ENCODE peak calls at places on chromosomes 2 and 18, in seven cellular contexts. One of them, this sample, is unnamed.
A peak's percentile ranks its signal among the peaks of the same experiment; 100 is the strongest.

GRCh38 chr2:159939946-159940345 is 122.5 kb downstream of the PLA2R1 start:
- DNase-seq in AG04450: no peak
- DNase-seq in dorsolateral prefrontal cortex: no peak
- DNase-seq in heart left ventricle: no peak
- DNase-seq in PC-3: peak; percentile 52
- DNase-seq in colonic mucosa: no peak
- DNase-seq in kidney epithelial cell: no peak
- DNase-seq in this sample: no peak

GRCh38 chr2:206083602-206084467 is 2.1 kb downstream of the INO80D start:
- DNase-seq in AG04450: no peak
- DNase-seq in dorsolateral prefrontal cortex: no peak
- DNase-seq in heart left ventricle: no peak
- DNase-seq in PC-3: peak; percentile 16
- DNase-seq in colonic mucosa: peak; percentile 63
- DNase-seq in kidney epithelial cell: no peak
- DNase-seq in this sample: peak; percentile 9

GRCh38 chr2:218081695-218082094 is 12.6 kb downstream of the RUFY4 start:
- DNase-seq in AG04450: peak; percentile 11
- DNase-seq in dorsolateral prefrontal cortex: no peak
- DNase-seq in heart left ventricle: no peak
- DNase-seq in PC-3: no peak
- DNase-seq in colonic mucosa: no peak
- DNase-seq in kidney epithelial cell: no peak
- DNase-seq in this sample: peak; percentile 25

GRCh38 chr18:32530947-32531651 is 60.4 kb upstream of the GAREM1 start:
- DNase-seq in AG04450: no peak
- DNase-seq in dorsolateral prefrontal cortex: no peak
- DNase-seq in heart left ventricle: no peak
- DNase-seq in PC-3: peak; percentile 46
- DNase-seq in colonic mucosa: peak; percentile 37
- DNase-seq in kidney epithelial cell: peak; percentile 85
- DNase-seq in this sample: peak; percentile 71

GRCh38 chr2:215269397-215270117 is 42.3 kb upstream of the ATIC start:
- DNase-seq in AG04450: peak; percentile 64
- DNase-seq in dorsolateral prefrontal cortex: no peak
- DNase-seq in heart left ventricle: peak; percentile 41
- DNase-seq in PC-3: peak; percentile 82
- DNase-seq in colonic mucosa: peak; percentile 65
- DNase-seq in kidney epithelial cell: peak; percentile 45
- DNase-seq in this sample: peak; percentile 92

GRCh38 chr2:1032030-1032429 is 81.4 kb downstream of the SNTG2 start:
- DNase-seq in AG04450: no peak
- DNase-seq in dorsolateral prefrontal cortex: no peak
- DNase-seq in heart left ventricle: no peak
- DNase-seq in PC-3: no peak
- DNase-seq in colonic mucosa: no peak
- DNase-seq in kidney epithelial cell: no peak
- DNase-seq in this sample: no peak

GRCh38 chr2:128640847-128641360 is 322.2 kb upstream of the HS6ST1 start:
- DNase-seq in AG04450: no peak
- DNase-seq in dorsolateral prefrontal cortex: peak; percentile 25
- DNase-seq in heart left ventricle: no peak
- DNase-seq in PC-3: no peak
- DNase-seq in colonic mucosa: peak; percentile 7
- DNase-seq in kidney epithelial cell: no peak
- DNase-seq in this sample: no peak

GRCh38 chr2:203586696-203587095 is 51.6 kb upstream of the RAPH1 start:
- DNase-seq in AG04450: no peak
- DNase-seq in dorsolateral prefrontal cortex: no peak
- DNase-seq in heart left ventricle: no peak
- DNase-seq in PC-3: peak; percentile 70
- DNase-seq in colonic mucosa: no peak
- DNase-seq in kidney epithelial cell: no peak
- DNase-seq in this sample: no peak

GRCh38 chr2:126480033-126480432 is 175.9 kb upstream of the GYPC start:
- DNase-seq in AG04450: no peak
- DNase-seq in dorsolateral prefrontal cortex: no peak
- DNase-seq in heart left ventricle: no peak
- DNase-seq in PC-3: no peak
- DNase-seq in colonic mucosa: no peak
- DNase-seq in kidney epithelial cell: no peak
- DNase-seq in this sample: no peak

GRCh38 chr2:126482582-126483464 is 173.1 kb upstream of the GYPC start:
- DNase-seq in AG04450: no peak
- DNase-seq in dorsolateral prefrontal cortex: no peak
- DNase-seq in heart left ventricle: no peak
- DNase-seq in PC-3: peak; percentile 10
- DNase-seq in colonic mucosa: no peak
- DNase-seq in kidney epithelial cell: no peak
- DNase-seq in this sample: no peak
- TF ChIP-seq CTCF in AG04450: no peak
- TF ChIP-seq CTCF in dorsolateral prefrontal cortex: no peak
- TF ChIP-seq CTCF in heart left ventricle: no peak
- TF ChIP-seq CTCF in PC-3: no peak
- TF ChIP-seq CTCF in colonic mucosa: no peak
- TF ChIP-seq CTCF in kidney epithelial cell: no peak
- TF ChIP-seq CTCF in this sample: no peak

DNA sequence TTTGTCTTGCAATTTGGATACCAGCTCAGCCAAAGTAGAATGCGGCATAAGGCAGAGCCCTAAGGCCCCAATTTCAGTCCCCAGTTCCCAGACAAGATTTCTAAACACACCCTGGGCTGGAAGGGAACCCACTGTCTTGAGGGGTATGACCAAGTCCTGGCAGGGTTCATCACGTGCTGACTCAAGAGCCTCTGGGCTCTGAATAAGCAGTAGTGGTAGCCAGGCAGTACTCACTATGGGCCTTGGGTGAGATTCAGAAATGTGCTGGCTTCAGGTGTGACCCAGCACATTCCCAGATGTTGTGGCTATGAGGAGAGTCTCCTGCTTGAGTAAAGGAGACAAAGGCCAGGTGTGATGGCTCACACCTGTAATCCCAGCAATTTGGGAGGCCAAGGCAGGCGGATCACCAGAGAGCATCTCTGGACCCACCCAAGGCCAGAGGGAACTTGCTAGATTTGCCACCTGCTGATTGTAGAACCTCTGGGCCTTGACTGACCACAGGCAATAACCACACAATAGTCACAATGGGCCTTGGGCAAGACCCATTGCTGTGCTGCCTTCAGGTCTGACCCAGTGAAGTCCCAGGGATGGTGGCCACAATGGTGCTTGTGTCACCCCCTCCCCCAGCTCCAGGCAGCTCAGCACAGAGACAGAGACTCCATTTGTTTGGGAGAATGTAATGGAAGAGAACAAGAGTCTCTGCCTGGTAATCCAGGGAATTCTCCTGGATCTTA is 74.9 kb downstream of the ATL2 start:
- DNase-seq in AG04450: no peak
- DNase-seq in dorsolateral prefrontal cortex: no peak
- DNase-seq in heart left ventricle: no peak
- DNase-seq in PC-3: no peak
- DNase-seq in colonic mucosa: no peak
- DNase-seq in kidney epithelial cell: no peak
- DNase-seq in this sample: peak; percentile 6
- H3K4me3 ChIP-seq in AG04450: no peak overlapping the region
- H3K4me3 ChIP-seq in dorsolateral prefrontal cortex: no peak overlapping the region
- H3K4me3 ChIP-seq in heart left ventricle: no peak overlapping the region
- H3K4me3 ChIP-seq in PC-3: no peak overlapping the region
- H3K4me3 ChIP-seq in colonic mucosa: no peak overlapping the region
- H3K4me3 ChIP-seq in kidney epithelial cell: no peak overlapping the region
- H3K4me3 ChIP-seq in this sample: no peak overlapping the region

GRCh38 chr2:46846454-46846990 is 69.1 kb downstream of the MCFD2 start:
- DNase-seq in AG04450: no peak
- DNase-seq in dorsolateral prefrontal cortex: no peak
- DNase-seq in heart left ventricle: no peak
- DNase-seq in PC-3: no peak
- DNase-seq in colonic mucosa: peak; percentile 42
- DNase-seq in kidney epithelial cell: no peak
- DNase-seq in this sample: peak; percentile 30

GRCh38 chr2:46848446-46848845 is 67.2 kb downstream of the MCFD2 start:
- DNase-seq in AG04450: no peak
- DNase-seq in dorsolateral prefrontal cortex: no peak
- DNase-seq in heart left ventricle: no peak
- DNase-seq in PC-3: no peak
- DNase-seq in colonic mucosa: peak; percentile 44
- DNase-seq in kidney epithelial cell: no peak
- DNase-seq in this sample: peak; percentile 83

GRCh38 chr2:46845542-46846453 is 69.8 kb downstream of the MCFD2 start:
- DNase-seq in AG04450: no peak
- DNase-seq in dorsolateral prefrontal cortex: no peak
- DNase-seq in heart left ventricle: no peak
- DNase-seq in PC-3: no peak
- DNase-seq in colonic mucosa: no peak
- DNase-seq in kidney epithelial cell: no peak
- DNase-seq in this sample: no peak

GRCh38 chr2:46847726-46848421 is 67.7 kb downstream of the MCFD2 start:
- DNase-seq in AG04450: no peak
- DNase-seq in dorsolateral prefrontal cortex: no peak
- DNase-seq in heart left ventricle: no peak
- DNase-seq in PC-3: peak; percentile 33
- DNase-seq in colonic mucosa: no peak
- DNase-seq in kidney epithelial cell: no peak
- DNase-seq in this sample: peak; percentile 97

GRCh38 chr2:46847185-46847710 is 68.4 kb downstream of the MCFD2 start:
- DNase-seq in AG04450: peak; percentile 87
- DNase-seq in dorsolateral prefrontal cortex: peak; percentile 58
- DNase-seq in heart left ventricle: peak; percentile 95
- DNase-seq in PC-3: peak; percentile 95
- DNase-seq in colonic mucosa: peak; percentile 97
- DNase-seq in kidney epithelial cell: peak; percentile 73
- DNase-seq in this sample: peak; percentile 100
- TF ChIP-seq CTCF in AG04450: peak; percentile 18
- TF ChIP-seq CTCF in dorsolateral prefrontal cortex: no peak
- TF ChIP-seq CTCF in heart left ventricle: no peak
- TF ChIP-seq CTCF in PC-3: no peak
- TF ChIP-seq CTCF in colonic mucosa: no peak
- TF ChIP-seq CTCF in kidney epithelial cell: no peak
- TF ChIP-seq CTCF in this sample: no peak

GRCh38 chr2:157283468-157283867 is 26.0 kb downstream of the GALNT5 start:
- DNase-seq in AG04450: no peak
- DNase-seq in dorsolateral prefrontal cortex: no peak
- DNase-seq in heart left ventricle: no peak
- DNase-seq in PC-3: no peak
- DNase-seq in colonic mucosa: peak; percentile 58
- DNase-seq in kidney epithelial cell: no peak
- DNase-seq in this sample: no peak

GRCh38 chr2:157281316-157281715 is 23.8 kb downstream of the GALNT5 start:
- DNase-seq in AG04450: no peak
- DNase-seq in dorsolateral prefrontal cortex: no peak
- DNase-seq in heart left ventricle: no peak
- DNase-seq in PC-3: no peak
- DNase-seq in colonic mucosa: no peak
- DNase-seq in kidney epithelial cell: no peak
- DNase-seq in this sample: no peak

GRCh38 chr2:157279331-157279730 is 21.8 kb downstream of the GALNT5 start:
- DNase-seq in AG04450: no peak
- DNase-seq in dorsolateral prefrontal cortex: no peak
- DNase-seq in heart left ventricle: no peak
- DNase-seq in PC-3: no peak
- DNase-seq in colonic mucosa: peak; percentile 70
- DNase-seq in kidney epithelial cell: no peak
- DNase-seq in this sample: no peak
- H3K4me3 ChIP-seq in AG04450: no peak overlapping the region
- H3K4me3 ChIP-seq in dorsolateral prefrontal cortex: no peak overlapping the region
- H3K4me3 ChIP-seq in heart left ventricle: no peak overlapping the region
- H3K4me3 ChIP-seq in PC-3: no peak overlapping the region
- H3K4me3 ChIP-seq in colonic mucosa: no peak overlapping the region
- H3K4me3 ChIP-seq in kidney epithelial cell: no peak overlapping the region
- H3K4me3 ChIP-seq in this sample: no peak overlapping the region

GRCh38 chr18:12278765-12279682 is 24.9 kb downstream of the CIDEA start:
- DNase-seq in AG04450: peak; percentile 97
- DNase-seq in dorsolateral prefrontal cortex: no peak
- DNase-seq in heart left ventricle: peak; percentile 90
- DNase-seq in PC-3: no peak
- DNase-seq in colonic mucosa: peak; percentile 53
- DNase-seq in kidney epithelial cell: peak; percentile 82
- DNase-seq in this sample: peak; percentile 95
- TF ChIP-seq CTCF in AG04450: peak; percentile 17
- TF ChIP-seq CTCF in dorsolateral prefrontal cortex: no peak
- TF ChIP-seq CTCF in heart left ventricle: no peak
- TF ChIP-seq CTCF in PC-3: no peak
- TF ChIP-seq CTCF in colonic mucosa: no peak
- TF ChIP-seq CTCF in kidney epithelial cell: no peak
- TF ChIP-seq CTCF in this sample: peak; percentile 32

GRCh38 chr2:54561795-54562592 is 105.9 kb downstream of the SPTBN1 start:
- DNase-seq in AG04450: no peak
- DNase-seq in dorsolateral prefrontal cortex: no peak
- DNase-seq in heart left ventricle: no peak
- DNase-seq in PC-3: no peak
- DNase-seq in colonic mucosa: no peak
- DNase-seq in kidney epithelial cell: no peak
- DNase-seq in this sample: no peak
- H3K4me3 ChIP-seq in AG04450: no peak overlapping the region
- H3K4me3 ChIP-seq in dorsolateral prefrontal cortex: no peak overlapping the region
- H3K4me3 ChIP-seq in heart left ventricle: no peak overlapping the region
- H3K4me3 ChIP-seq in PC-3: peak overlapping the region; percentile 54
- H3K4me3 ChIP-seq in colonic mucosa: peak overlapping the region; percentile 66
- H3K4me3 ChIP-seq in kidney epithelial cell: peak overlapping the region; percentile 8
- H3K4me3 ChIP-seq in this sample: no peak overlapping the region

DNA sequence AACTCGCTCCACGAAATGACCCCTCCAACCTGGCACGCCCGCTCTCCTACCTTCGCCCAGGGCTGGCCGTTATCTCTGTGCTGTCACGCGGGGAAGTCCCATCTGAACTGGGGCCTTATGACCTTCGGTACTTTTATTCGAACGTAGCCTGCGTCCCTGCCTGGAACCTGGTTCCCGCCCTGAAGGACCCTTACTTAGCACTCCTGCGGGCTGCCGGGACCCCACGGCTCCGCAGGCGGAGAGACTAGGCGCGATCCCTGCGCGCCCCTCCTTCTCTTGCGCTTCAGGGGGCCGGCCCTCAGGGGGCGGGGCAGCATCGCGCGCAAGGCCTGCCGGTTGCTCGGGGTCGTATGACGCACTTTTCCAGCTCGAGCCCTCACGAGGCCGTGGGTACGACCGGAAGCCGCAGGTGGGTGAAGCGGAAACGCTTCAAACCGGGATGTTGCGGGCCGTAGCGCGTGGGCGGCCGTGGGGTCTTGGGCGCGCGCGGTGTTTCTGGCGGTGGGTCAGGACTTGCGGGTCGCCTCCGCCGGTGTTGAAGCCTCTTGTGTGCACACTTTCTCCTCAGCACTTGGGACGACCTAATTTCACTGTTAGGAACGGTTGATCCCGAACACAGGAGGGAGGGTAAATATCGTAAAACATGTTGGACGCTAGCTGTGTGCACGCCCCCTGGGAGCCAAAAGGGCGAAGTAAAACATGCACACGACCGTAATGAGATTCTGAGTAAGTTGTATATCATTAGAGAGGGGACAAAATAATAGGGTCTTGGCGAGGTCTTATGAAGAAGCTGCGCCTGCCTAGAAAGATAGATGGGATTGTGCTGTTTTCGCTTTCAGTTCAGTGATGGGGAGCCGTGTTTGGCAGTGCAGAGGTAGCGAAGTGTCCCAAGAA is at the start of the genes LIPT1 and TSGA10:
- DNase-seq in AG04450: peak; percentile 73
- DNase-seq in dorsolateral prefrontal cortex: peak; percentile 94
- DNase-seq in heart left ventricle: peak; percentile 93
- DNase-seq in PC-3: peak; percentile 89
- DNase-seq in colonic mucosa: peak; percentile 94
- DNase-seq in kidney epithelial cell: peak; percentile 63
- DNase-seq in this sample: peak; percentile 88
- TF ChIP-seq CTCF in AG04450: peak; percentile 34
- TF ChIP-seq CTCF in dorsolateral prefrontal cortex: peak; percentile 50
- TF ChIP-seq CTCF in heart left ventricle: no peak
- TF ChIP-seq CTCF in PC-3: peak; percentile 43
- TF ChIP-seq CTCF in colonic mucosa: no peak
- TF ChIP-seq CTCF in kidney epithelial cell: no peak
- TF ChIP-seq CTCF in this sample: no peak